ENCODE peak calls at places on chromosomes 1 and 21, in six cellular contexts. S, J, A, L, D and I are unnamed samples.

GRCh38 chr1:6095511-6096242 is 50.0 kb downstream of the KCNAB2 start:
- DNase-seq in S (no peak), J (no peak), A (no peak), L (no peak), D (no peak), I (no peak)

GRCh38 chr1:156149374-156150106 is 3.8 kb upstream of the SEMA4A start:
- DNase-seq in S (no peak), J (peak; percentile 90), A (peak; percentile 12), L (peak; percentile 49), D (no peak), I (no peak)

GRCh38 chr1:1793481-1794244 is 15.4 kb upstream of the NADK start:
- DNase-seq in S (no peak), J (no peak), A (no peak), L (no peak), D (no peak), I (no peak)

GRCh38 chr1:91948501-91949355 is 473 bp upstream of the BRDT start:
- DNase-seq in S (no peak), J (no peak), A (no peak), L (peak; percentile 23), D (no peak), I (no peak)

GRCh38 chr1:170426596-170426995 is 105.4 kb upstream of the GORAB start:
- DNase-seq in S (no peak), J (no peak), A (no peak), L (no peak), D (no peak), I (no peak)

GRCh38 chr1:163172596-163172995 is 30.1 kb downstream of the RGS5 start:
- DNase-seq in S (no peak), J (no peak), A (no peak), L (no peak), D (no peak), I (no peak)

GRCh38 chr1:201513498-201514243 is 6.7 kb upstream of the CSRP1 start:
- DNase-seq in S (no peak), J (no peak), A (no peak), L (no peak), D (no peak), I (no peak)

GRCh38 chr1:81549588-81550127 is 251.1 kb upstream of the ADGRL2 start:
- DNase-seq in S (no peak), J (no peak), A (peak; percentile 18), L (no peak), D (peak; percentile 8), I (peak; percentile 66)

GRCh38 chr1:97160796-97161195 is 439.2 kb downstream of the PTBP2 start:
- DNase-seq in S (no peak), J (no peak), A (no peak), L (no peak), D (no peak), I (no peak)

GRCh38 chr1:19439464-19440171 is 45.7 kb downstream of the CAPZB start:
- DNase-seq in S (no peak), J (no peak), A (peak; percentile 82), L (peak; percentile 62), D (no peak), I (no peak)

GRCh38 chr1:3707298-3707938 is 44.8 kb upstream of the CCDC27 start:
- DNase-seq in S (no peak), J (peak; percentile 27), A (no peak), L (no peak), D (no peak), I (peak; percentile 82)

GRCh38 chr1:196501760-196502428 is 106.3 kb downstream of the KCNT2 start:
- DNase-seq in S (no peak), J (no peak), A (no peak), L (no peak), D (no peak), I (no peak)

GRCh38 chr1:235635938-235636663 is 13.5 kb downstream of the GNG4 start:
- DNase-seq in S (no peak), J (no peak), A (no peak), L (no peak), D (no peak), I (peak; percentile 65)

GRCh38 chr1:212781225-212781624 is 10.4 kb downstream of the NSL1 start:
- DNase-seq in S (no peak), J (no peak), A (no peak), L (no peak), D (no peak), I (no peak)

GRCh38 chr1:215132156-215132555 is 49.6 kb downstream of the KCNK2 start:
- DNase-seq in S (no peak), J (no peak), A (no peak), L (no peak), D (no peak), I (peak; percentile 28)

GRCh38 chr1:94302497-94302896 is 65.1 kb upstream of the ARHGAP29 start:
- DNase-seq in S (no peak), J (no peak), A (no peak), L (no peak), D (no peak), I (no peak)

GRCh38 chr1:230823835-230824485 is 44.4 kb downstream of the C1orf198 start:
- DNase-seq in S (no peak), J (no peak), A (no peak), L (no peak), D (no peak), I (no peak)

GRCh38 chr1:110243146-110243545 is 33.0 kb downstream of the KCNC4 start:
- DNase-seq in S (no peak), J (no peak), A (no peak), L (no peak), D (no peak), I (no peak)

GRCh38 chr1:211684791-211685190 is 9.4 kb upstream of the NEK2 start:
- DNase-seq in S (no peak), J (no peak), A (no peak), L (no peak), D (no peak), I (no peak)

GRCh38 chr1:89712420-89712819 is 79.5 kb downstream of the LRRC8C start:
- DNase-seq in S (no peak), J (no peak), A (peak; percentile 37), L (no peak), D (no peak), I (no peak)

GRCh38 chr1:198671136-198671535 is 32.3 kb downstream of the PTPRC start:
- DNase-seq in S (no peak), J (no peak), A (no peak), L (no peak), D (no peak), I (no peak)

GRCh38 chr1:4176841-4177240 is 276.8 kb upstream of the C1orf174 start:
- DNase-seq in S (no peak), J (no peak), A (no peak), L (no peak), D (no peak), I (no peak)

GRCh38 chr21:36129219-36129618 is 5.7 kb upstream of the CBR3 start:
- DNase-seq in S (no peak), J (no peak), A (no peak), L (no peak), D (no peak), I (no peak)

GRCh38 chr1:212162635-212163034 is 122.6 kb upstream of the PPP2R5A start:
- DNase-seq in S (no peak), J (no peak), A (no peak), L (no peak), D (no peak), I (no peak)

GRCh38 chr1:42950146-42950480 is 8.6 kb downstream of the SLC2A1 start:
- DNase-seq in S (no peak), J (no peak), A (no peak), L (no peak), D (no peak), I (no peak)

GRCh38 chr1:67833595-67833926 is 294 bp upstream of the GNG12 start:
- DNase-seq in S (no peak), J (no peak), A (no peak), L (no peak), D (no peak), I (peak; percentile 11)

GRCh38 chr1:40531381-40532061 is at the start of gene ZNF684:
- DNase-seq in S (peak; percentile 93), J (peak; percentile 82), A (peak; percentile 86), L (peak; percentile 96), D (peak; percentile 96), I (peak; percentile 76)
- TF ChIP-seq JUND in S (no peak), J (no peak), A (no peak), L (peak; percentile 66), D (no peak), I (no peak)

GRCh38 chr1:204583909-204584632 is 67.9 kb downstream of the MDM4 start:
- DNase-seq in S (no peak), J (no peak), A (peak; percentile 75), L (no peak), D (no peak), I (no peak)
- TF ChIP-seq JUND in S (no peak), J (no peak), A (no peak), L (no peak), D (no peak), I (no peak)

GRCh38 chr1:15286452-15286851 is 39.4 kb downstream of the FHAD1 start:
- DNase-seq in S (no peak), J (no peak), A (no peak), L (peak; percentile 28), D (no peak), I (no peak)
- TF ChIP-seq JUND in S (no peak), J (no peak), A (no peak), L (no peak), D (no peak), I (no peak)

GRCh38 chr1:203521071-203521794 is 27.3 kb downstream of the OPTC start:
- DNase-seq in S (no peak), J (no peak), A (no peak), L (no peak), D (no peak), I (no peak)
- TF ChIP-seq JUND in S (no peak), J (no peak), A (no peak), L (no peak), D (no peak), I (no peak)

DNA sequence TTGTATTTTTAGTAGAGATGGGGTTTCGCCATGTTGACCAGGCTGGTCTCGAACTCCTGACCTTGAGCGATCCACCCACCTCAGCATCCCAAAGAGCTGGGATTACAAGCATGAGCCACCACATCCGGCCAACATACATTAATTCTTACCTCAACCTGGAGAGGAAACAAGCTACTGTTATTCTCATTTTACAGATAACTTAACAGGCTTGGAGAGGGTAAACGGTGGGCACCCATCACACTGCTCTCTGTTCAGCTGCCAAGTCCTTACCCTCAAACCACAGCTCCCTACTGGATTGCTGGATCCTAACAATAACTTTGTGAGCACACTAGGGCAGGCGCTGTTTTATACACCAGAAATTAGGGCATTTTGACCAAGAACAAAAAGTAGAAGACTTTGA is 93.6 kb upstream of the BARHL2 start:
- DNase-seq in S (no peak), J (no peak), A (no peak), L (no peak), D (no peak), I (no peak)
- TF ChIP-seq JUND in S (no peak), J (no peak), A (no peak), L (no peak), D (no peak), I (no peak)

GRCh38 chr1:58782308-58783089 is 1.3 kb downstream of the JUN start:
- DNase-seq in S (no peak), J (no peak), A (peak; percentile 77), L (peak; percentile 25), D (no peak), I (peak; percentile 45)

GRCh38 chr1:58779837-58780585 is 3.8 kb downstream of the JUN start:
- DNase-seq in S (no peak), J (no peak), A (no peak), L (no peak), D (peak; percentile 33), I (peak; percentile 57)

GRCh38 chr1:58781541-58782307 is 2.1 kb downstream of the JUN start:
- DNase-seq in S (no peak), J (no peak), A (peak; percentile 73), L (peak; percentile 68), D (no peak), I (peak; percentile 63)

GRCh38 chr1:58779059-58779754 is 4.6 kb downstream of the JUN start:
- DNase-seq in S (no peak), J (no peak), A (no peak), L (no peak), D (no peak), I (no peak)

GRCh38 chr1:58780586-58781452 is 3.0 kb downstream of the JUN start:
- DNase-seq in S (no peak), J (no peak), A (no peak), L (no peak), D (no peak), I (peak; percentile 7)
- TF ChIP-seq JUND in S (no peak), J (no peak), A (no peak), L (no peak), D (no peak), I (no peak)